ENCODE peak calls at places on chromosomes 3 and 15, in five cellular contexts. Y is foreskin fibroblast, R is heart right ventricle, S is endothelial cell of umbilical vein, I is colonic mucosa. Q is an unnamed sample.

GRCh38 chr3:10242182-10243065 is 5.8 kb upstream of the TATDN2 start:
- DNase-seq in Y (peak; percentile 39), R (peak; percentile 31), S (no peak), I (peak; percentile 36), Q (no peak)

GRCh38 chr3:140922634-140923033 is 19.0 kb upstream of the SLC25A36 start:
- DNase-seq in Y (peak; percentile 58), R (no peak), S (peak; percentile 11), I (no peak), Q (no peak)

GRCh38 chr3:194686816-194687637 is 1.3 kb downstream of the FAM43A start:
- DNase-seq in Y (peak; percentile 78), R (peak; percentile 41), S (peak; percentile 44), I (peak; percentile 48), Q (no peak)

GRCh38 chr3:23111799-23112198 is 91.3 kb upstream of the UBE2E2 start:
- DNase-seq in Y (no peak), R (no peak), S (no peak), I (no peak), Q (no peak)

GRCh38 chr3:41026394-41027177 is 172.7 kb upstream of the CTNNB1 start:
- DNase-seq in Y (no peak), R (peak; percentile 88), S (peak; percentile 63), I (peak; percentile 34), Q (peak; percentile 92)

GRCh38 chr3:79005084-79005483 is 762.7 kb downstream of the ROBO1 start:
- DNase-seq in Y (peak; percentile 56), R (no peak), S (no peak), I (no peak), Q (no peak)

GRCh38 chr3:159762238-159762637 is 226.4 kb upstream of the IL12A start:
- DNase-seq in Y (peak; percentile 47), R (no peak), S (peak; percentile 21), I (no peak), Q (no peak)

GRCh38 chr3:13152826-13153710 is 79.8 kb upstream of the IQSEC1 start:
- DNase-seq in Y (no peak), R (no peak), S (no peak), I (no peak), Q (no peak)

GRCh38 chr3:42751609-42752008 is 21.4 kb downstream of the CCDC13 start:
- DNase-seq in Y (peak; percentile 25), R (no peak), S (no peak), I (no peak), Q (peak; percentile 51)

GRCh38 chr15:65777053-65777452 is 15.0 kb downstream of the DENND4A start:
- DNase-seq in Y (no peak), R (no peak), S (no peak), I (no peak), Q (no peak)

GRCh38 chr3:117444175-117444574 is 734.6 kb downstream of the TUSC7 start:
- DNase-seq in Y (no peak), R (no peak), S (no peak), I (no peak), Q (no peak)

GRCh38 chr3:67484085-67484484 is 170.3 kb downstream of the SUCLG2 start:
- DNase-seq in Y (no peak), R (peak; percentile 40), S (no peak), I (no peak), Q (no peak)

GRCh38 chr3:46715507-46716175 is 2.0 kb downstream of the PRSS50 start:
- DNase-seq in Y (no peak), R (peak; percentile 1), S (no peak), I (no peak), Q (peak; percentile 48)

GRCh38 chr15:98721166-98721565 is 72.8 kb downstream of the IGF1R start:
- DNase-seq in Y (no peak), R (no peak), S (no peak), I (no peak), Q (no peak)

GRCh38 chr3:42668793-42669217 is 15.3 kb downstream of the ZBTB47 start:
- DNase-seq in Y (peak; percentile 35), R (no peak), S (no peak), I (no peak), Q (peak; percentile 59)

GRCh38 chr3:33467786-33468185 is 27.6 kb upstream of the UBP1 start:
- DNase-seq in Y (no peak), R (no peak), S (no peak), I (no peak), Q (no peak)

GRCh38 chr15:40747685-40748631 is 7.1 kb downstream of the RMDN3 start:
- DNase-seq in Y (no peak), R (no peak), S (no peak), I (no peak), Q (no peak)

GRCh38 chr3:133489466-133490085 is 83.9 kb upstream of the CDV3 start:
- DNase-seq in Y (peak; percentile 20), R (no peak), S (no peak), I (no peak), Q (no peak)

GRCh38 chr3:147654827-147655226 is 245.7 kb downstream of the ZIC1 start:
- DNase-seq in Y (no peak), R (no peak), S (no peak), I (no peak), Q (no peak)

GRCh38 chr3:119810018-119810435 is 28.1 kb downstream of the NR1I2 start:
- DNase-seq in Y (peak; percentile 65), R (no peak), S (peak; percentile 47), I (no peak), Q (no peak)

GRCh38 chr3:105915524-105915923 is 46.7 kb upstream of the CBLB start:
- DNase-seq in Y (peak; percentile 62), R (no peak), S (peak; percentile 15), I (no peak), Q (no peak)

GRCh38 chr3:16455001-16455400 is 58.5 kb downstream of the RFTN1 start:
- DNase-seq in Y (no peak), R (no peak), S (no peak), I (no peak), Q (no peak)

GRCh38 chr3:61564405-61565059 is 3.2 kb downstream of the PTPRG start:
- DNase-seq in Y (peak; percentile 92), R (peak; percentile 88), S (peak; percentile 74), I (peak; percentile 83), Q (peak; percentile 90)

GRCh38 chr3:88957751-88958452 is 149.5 kb upstream of the EPHA3 start:
- DNase-seq in Y (peak; percentile 82), R (no peak), S (no peak), I (no peak), Q (no peak)

GRCh38 chr3:142981901-142982773 is 18.7 kb upstream of the PAQR9 start:
- DNase-seq in Y (no peak), R (no peak), S (no peak), I (no peak), Q (no peak)

GRCh38 chr3:277873-278272 is 81.3 kb downstream of the CHL1 start:
- DNase-seq in Y (no peak), R (no peak), S (no peak), I (no peak), Q (no peak)

GRCh38 chr15:50685191-50685975 is 1.2 kb downstream of the TRPM7 start:
- DNase-seq in Y (peak; percentile 21), R (no peak), S (peak; percentile 13), I (no peak), Q (no peak)

GRCh38 chr15:70127797-70128756 is 30.4 kb upstream of the TLE3 start:
- DNase-seq in Y (no peak), R (no peak), S (no peak), I (no peak), Q (no peak)

GRCh38 chr3:16177962-16178627 is 3.6 kb downstream of the GALNT15 start:
- DNase-seq in Y (peak; percentile 94), R (peak; percentile 72), S (peak; percentile 74), I (peak; percentile 77), Q (peak; percentile 84)

GRCh38 chr3:194101592-194102432 is 34.1 kb upstream of the HES1 start:
- DNase-seq in Y (no peak), R (no peak), S (no peak), I (peak; percentile 83), Q (no peak)

GRCh38 chr15:93089855-93090305 is 869 bp upstream of the RGMA start:
- DNase-seq in Y (no peak), R (peak; percentile 48), S (no peak), I (no peak), Q (no peak)

GRCh38 chr3:3170998-3171397 is 8.5 kb downstream of the CRBN start:
- DNase-seq in Y (peak; percentile 49), R (no peak), S (peak; percentile 76), I (no peak), Q (no peak)
- H3K4me3 ChIP-seq in Y (no peak overlapping the region), R (no peak overlapping the region), S (no peak overlapping the region), I (no peak overlapping the region), Q (no peak overlapping the region)

GRCh38 chr3:4711680-4711992 is 218.5 kb downstream of the ITPR1 start:
- DNase-seq in Y (no peak), R (no peak), S (no peak), I (no peak), Q (no peak)
- TF ChIP-seq CTCF in Y (no peak), R (no peak), S (no peak), I (no peak), Q (no peak)

DNA sequence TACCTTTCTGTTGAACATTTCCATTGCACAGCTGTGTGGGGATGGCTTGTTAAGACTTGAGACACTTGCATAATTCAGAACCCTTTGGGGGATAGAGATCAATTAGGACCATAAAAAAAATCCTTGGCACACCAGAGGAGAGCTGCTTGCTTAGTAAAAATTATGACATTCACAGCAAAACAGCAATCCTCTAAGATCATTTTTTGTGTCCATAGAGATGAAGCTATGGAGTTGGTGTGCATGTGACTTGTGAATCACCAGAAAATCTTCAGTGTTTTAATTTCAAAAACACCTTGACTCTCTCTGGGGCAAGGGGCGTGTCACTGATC is 7.7 kb downstream of the COL8A1 start:
- DNase-seq in Y (no peak), R (no peak), S (no peak), I (no peak), Q (no peak)
- H3K4me3 ChIP-seq in Y (no peak overlapping the region), R (no peak overlapping the region), S (no peak overlapping the region), I (no peak overlapping the region), Q (no peak overlapping the region)

GRCh38 chr3:44861412-44862220 is at the start of gene TMEM42:
- DNase-seq in Y (peak; percentile 97), R (peak; percentile 88), S (peak; percentile 95), I (peak; percentile 90), Q (peak; percentile 89)

GRCh38 chr3:44862221-44862637 is 517 bp downstream of the TMEM42 start:
- DNase-seq in Y (no peak), R (peak; percentile 6), S (peak; percentile 47), I (peak; percentile 31), Q (no peak)

GRCh38 chr3:44867421-44868111 is 5.9 kb downstream of the TMEM42 start:
- DNase-seq in Y (no peak), R (no peak), S (no peak), I (no peak), Q (no peak)

GRCh38 chr3:44870375-44871061 is 3.9 kb upstream of the TGM4 start:
- DNase-seq in Y (no peak), R (no peak), S (no peak), I (peak; percentile 77), Q (no peak)

DNA sequence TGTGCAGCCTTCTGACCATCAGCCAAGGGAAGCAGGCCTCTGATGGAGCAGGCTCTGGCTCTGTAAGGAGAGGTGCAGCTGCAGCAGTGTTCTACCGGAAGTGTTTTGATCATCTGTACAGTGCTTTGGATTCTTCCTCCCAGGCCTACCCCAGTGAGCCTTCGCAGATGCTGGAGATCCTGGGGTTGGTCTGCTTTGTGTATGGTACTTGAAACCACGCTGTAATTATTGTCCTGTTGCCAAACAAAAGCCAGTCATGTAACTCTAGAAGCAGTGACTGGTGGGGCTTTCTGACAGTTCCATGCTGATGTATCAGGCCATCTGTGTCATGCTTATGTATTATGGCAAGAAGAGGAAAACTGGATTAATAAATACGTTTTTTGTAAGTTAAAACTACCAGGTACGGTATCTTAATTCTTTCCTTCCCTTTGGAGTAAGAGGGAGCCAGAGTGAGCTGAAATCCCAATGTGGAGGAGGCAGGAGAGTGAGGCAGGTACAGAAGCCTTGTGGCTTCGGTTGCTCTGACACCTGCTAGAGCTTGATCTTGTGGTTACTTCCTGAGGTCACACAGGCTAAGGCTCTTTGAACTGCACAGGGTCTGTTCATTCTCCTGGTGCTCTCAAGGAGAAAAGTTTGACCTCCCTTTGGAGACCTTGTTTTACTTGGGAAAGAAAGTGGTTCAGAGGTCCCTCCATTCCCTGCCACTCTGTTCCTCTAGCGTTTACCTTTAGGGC is 3.7 kb downstream of the TMEM42 start:
- DNase-seq in Y (peak; percentile 41), R (no peak), S (no peak), I (no peak), Q (no peak)
- TF ChIP-seq CTCF in Y (no peak), R (no peak), S (no peak), I (no peak), Q (no peak)

Q was measured in right atrium auricular region.